ENCODE peak calls at places on chromosomes 11 and 22, in four cellular contexts. G is foreskin fibroblast, C is memory B cell, P is neuronal stem cell. K is an unnamed sample.
A peak's percentile ranks its signal among the peaks of the same experiment; 100 is the strongest.

GRCh38 chr11:1223346-1224108 is 661 bp downstream of the MUC5B start:
- DNase-seq in G (no peak), C (no peak), P (no peak), K (no peak)

GRCh38 chr22:27214691-27215090 is 557.3 kb downstream of the MIAT start:
- DNase-seq in G (no peak), C (no peak), P (no peak), K (no peak)

GRCh38 chr22:17411213-17411612 is 42.0 kb downstream of the CECR2 start:
- DNase-seq in G (no peak), C (no peak), P (no peak), K (no peak)

GRCh38 chr11:69669486-69669885 is 5.7 kb downstream of the LTO1 start:
- DNase-seq in G (no peak), C (no peak), P (no peak), K (no peak)

GRCh38 chr11:60240661-60241060 is 2.3 kb downstream of the MS4A4E start:
- DNase-seq in G (no peak), C (no peak), P (no peak), K (no peak)

GRCh38 chr11:705646-706438 is at the start of gene EPS8L2:
- DNase-seq in G (peak; percentile 50), C (no peak), P (no peak), K (no peak)

GRCh38 chr11:28730336-28730735 is 622.1 kb downstream of the METTL15 start:
- DNase-seq in G (peak; percentile 55), C (no peak), P (no peak), K (no peak)

GRCh38 chr22:22770881-22771280 is 116.7 kb upstream of the IGLL5 start:
- DNase-seq in G (no peak), C (no peak), P (no peak), K (no peak)

GRCh38 chr11:61367406-61367805 is 5.2 kb downstream of the TMEM138 start:
- DNase-seq in G (no peak), C (no peak), P (no peak), K (no peak)

GRCh38 chr11:75350743-75351540 is 519 bp downstream of the ARRB1 start:
- DNase-seq in G (peak; percentile 61), C (no peak), P (no peak), K (peak; percentile 59)

GRCh38 chr11:66906077-66906929 is 49.4 kb downstream of the LRFN4 start:
- DNase-seq in G (peak; percentile 76), C (no peak), P (no peak), K (no peak)

GRCh38 chr11:101428918-101429317 is 154.9 kb downstream of the TRPC6 start:
- DNase-seq in G (peak; percentile 48), C (no peak), P (no peak), K (peak; percentile 24)

GRCh38 chr11:61111786-61112517 is 9.7 kb downstream of the CD5 start:
- DNase-seq in G (no peak), C (no peak), P (no peak), K (no peak)

GRCh38 chr11:128179512-128179911 is 407.8 kb downstream of the ETS1 start:
- DNase-seq in G (no peak), C (no peak), P (no peak), K (no peak)

GRCh38 chr11:59756845-59757244 is 1.7 kb downstream of the STX3 start:
- DNase-seq in G (peak; percentile 66), C (no peak), P (no peak), K (no peak)

GRCh38 chr22:19845369-19845722 is 9.3 kb downstream of the GNB1L start:
- DNase-seq in G (no peak), C (no peak), P (no peak), K (no peak)

GRCh38 chr22:17313591-17313990 is 55.7 kb upstream of the CECR2 start:
- DNase-seq in G (no peak), C (no peak), P (no peak), K (no peak)

GRCh38 chr22:32584650-32585049 is 110.0 kb downstream of the FBXO7 start:
- DNase-seq in G (peak; percentile 75), C (no peak), P (no peak), K (no peak)

GRCh38 chr11:26842883-26843282 is 121.0 kb upstream of the SLC5A12 start:
- DNase-seq in G (peak; percentile 39), C (no peak), P (no peak), K (no peak)

GRCh38 chr22:27159016-27159415 is 501.6 kb downstream of the MIAT start:
- DNase-seq in G (no peak), C (no peak), P (no peak), K (no peak)

GRCh38 chr22:49235463-49236300 is 592.0 kb downstream of the BRD1 start:
- DNase-seq in G (no peak), C (no peak), P (no peak), K (no peak)

GRCh38 chr11:93571612-93572011 is 28.4 kb upstream of the SMCO4 start:
- DNase-seq in G (no peak), C (no peak), P (no peak), K (no peak)

GRCh38 chr11:3341298-3341697 is 37.6 kb downstream of the ZNF195 start:
- DNase-seq in G (peak; percentile 70), C (peak; percentile 11), P (peak; percentile 48), K (peak; percentile 60)

GRCh38 chr22:50723991-50724390 is 14.0 kb upstream of the ACR start:
- DNase-seq in G (no peak), C (no peak), P (no peak), K (no peak)

GRCh38 chr11:45413156-45413833 is 127.2 kb upstream of the SYT13 start:
- DNase-seq in G (no peak), C (no peak), P (no peak), K (no peak)

GRCh38 chr22:37419370-37419915 is 7.8 kb downstream of the ELFN2 start:
- DNase-seq in G (peak; percentile 40), C (no peak), P (no peak), K (no peak)

GRCh38 chr11:72191961-72192381 is at the start of gene FOLR1:
- DNase-seq in G (no peak), C (no peak), P (peak; percentile 14), K (no peak)

GRCh38 chr11:124837491-124837856 is 27.8 kb upstream of the ROBO3 start:
- DNase-seq in G (peak; percentile 89), C (no peak), P (no peak), K (peak; percentile 54)

GRCh38 chr11:62889484-62890437 is 9.1 kb downstream of the SLC3A2 start:
- DNase-seq in G (peak; percentile 81), C (no peak), P (no peak), K (peak; percentile 42)

GRCh38 chr11:81970886-81971285 is 762.8 kb downstream of the FAM181B start:
- DNase-seq in G (no peak), C (no peak), P (no peak), K (no peak)

GRCh38 chr11:27216268-27217149 is 146.5 kb downstream of the CCDC34 start:
- DNase-seq in G (peak; percentile 56), C (no peak), P (no peak), K (no peak)

K was measured in HEK293T.